ENCODE peak calls at places on chromosomes 4 and X, in four cellular contexts. One of them, this sample, is unnamed.

GRCh38 chr4:10728016-10728415 is 43.4 kb upstream of the CLNK start:
- DNase-seq in HepG2: no peak
- DNase-seq in HCT116: no peak
- DNase-seq in GM12878: no peak
- DNase-seq in this sample: no peak

GRCh38 chr4:29711226-29711625 is 1008.9 kb upstream of the PCDH7 start:
- DNase-seq in HepG2: no peak
- DNase-seq in HCT116: no peak
- DNase-seq in GM12878: no peak
- DNase-seq in this sample: no peak

GRCh38 chr4:146275370-146275769 is 61.0 kb downstream of the REELD1 start:
- DNase-seq in HepG2: no peak
- DNase-seq in HCT116: no peak
- DNase-seq in GM12878: no peak
- DNase-seq in this sample: no peak

GRCh38 chr4:55733874-55734437 is 85.6 kb upstream of the EXOC1L start:
- DNase-seq in HepG2: peak; percentile 8
- DNase-seq in HCT116: peak; percentile 83
- DNase-seq in GM12878: no peak
- DNase-seq in this sample: no peak

GRCh38 chrX:155262970-155263754 is 1.1 kb downstream of the RAB39B start:
- DNase-seq in HepG2: no peak
- DNase-seq in HCT116: no peak
- DNase-seq in GM12878: no peak
- DNase-seq in this sample: no peak

GRCh38 chr4:13990596-13991589 is 363.4 kb upstream of the BOD1L1 start:
- DNase-seq in HepG2: peak; percentile 20
- DNase-seq in HCT116: no peak
- DNase-seq in GM12878: no peak
- DNase-seq in this sample: no peak

GRCh38 chr4:138034871-138035270 is 207.3 kb downstream of the SLC7A11 start:
- DNase-seq in HepG2: no peak
- DNase-seq in HCT116: no peak
- DNase-seq in GM12878: no peak
- DNase-seq in this sample: no peak

GRCh38 chrX:68433155-68433980 is at the start of gene OPHN1:
- DNase-seq in HepG2: peak; percentile 29
- DNase-seq in HCT116: peak; percentile 55
- DNase-seq in GM12878: no peak
- DNase-seq in this sample: peak; percentile 87

GRCh38 chrX:54492340-54492739 is 3.7 kb downstream of the FGD1 start:
- DNase-seq in HepG2: no peak
- DNase-seq in HCT116: no peak
- DNase-seq in GM12878: no peak
- DNase-seq in this sample: no peak

GRCh38 chrX:97898798-97899197 is 1015.1 kb downstream of the RPA4 start:
- DNase-seq in HepG2: no peak
- DNase-seq in HCT116: no peak
- DNase-seq in GM12878: no peak
- DNase-seq in this sample: no peak

GRCh38 chrX:68978211-68978780 is 149.5 kb downstream of the EFNB1 start:
- DNase-seq in HepG2: no peak
- DNase-seq in HCT116: no peak
- DNase-seq in GM12878: no peak
- DNase-seq in this sample: peak; percentile 13

GRCh38 chr4:2064276-2064991 is 5.3 kb downstream of the NAT8L start:
- DNase-seq in HepG2: no peak
- DNase-seq in HCT116: no peak
- DNase-seq in GM12878: no peak
- DNase-seq in this sample: no peak

GRCh38 chr4:925171-925570 is 6.9 kb downstream of the GAK start:
- DNase-seq in HepG2: no peak
- DNase-seq in HCT116: no peak
- DNase-seq in GM12878: no peak
- DNase-seq in this sample: no peak

GRCh38 chr4:6751611-6752485 is 30.7 kb upstream of the KIAA0232 start:
- DNase-seq in HepG2: no peak
- DNase-seq in HCT116: no peak
- DNase-seq in GM12878: no peak
- DNase-seq in this sample: peak; percentile 89

GRCh38 chr4:43362875-43363636 is 470.5 kb downstream of the GRXCR1 start:
- DNase-seq in HepG2: no peak
- DNase-seq in HCT116: no peak
- DNase-seq in GM12878: no peak
- DNase-seq in this sample: no peak

GRCh38 chr4:145182212-145182611 is 1.8 kb upstream of the OTUD4 start:
- DNase-seq in HepG2: no peak
- DNase-seq in HCT116: no peak
- DNase-seq in GM12878: no peak
- DNase-seq in this sample: no peak

GRCh38 chr4:131441004-131441688 is 1707.9 kb upstream of the PCDH10 start:
- DNase-seq in HepG2: no peak
- DNase-seq in HCT116: no peak
- DNase-seq in GM12878: no peak
- DNase-seq in this sample: no peak

GRCh38 chr4:174600391-174600790 is 78.1 kb upstream of the HPGD start:
- DNase-seq in HepG2: no peak
- DNase-seq in HCT116: no peak
- DNase-seq in GM12878: no peak
- DNase-seq in this sample: no peak

GRCh38 chrX:45191820-45192409 is 8.8 kb downstream of the DIPK2B start:
- DNase-seq in HepG2: no peak
- DNase-seq in HCT116: no peak
- DNase-seq in GM12878: no peak
- DNase-seq in this sample: no peak

GRCh38 chrX:39017716-39018115 is 216.5 kb downstream of the MID1IP1 start:
- DNase-seq in HepG2: peak; percentile 0
- DNase-seq in HCT116: no peak
- DNase-seq in GM12878: no peak
- DNase-seq in this sample: no peak

GRCh38 chrX:71178908-71179307 is 34.3 kb downstream of the NLGN3 start:
- DNase-seq in HepG2: peak; percentile 54
- DNase-seq in HCT116: peak; percentile 39
- DNase-seq in GM12878: peak; percentile 31
- DNase-seq in this sample: peak; percentile 4

GRCh38 chr4:30460818-30461217 is 259.4 kb upstream of the PCDH7 start:
- DNase-seq in HepG2: no peak
- DNase-seq in HCT116: no peak
- DNase-seq in GM12878: no peak
- DNase-seq in this sample: no peak

GRCh38 chr4:108377021-108377420 is 208.3 kb upstream of the LEF1 start:
- DNase-seq in HepG2: no peak
- DNase-seq in HCT116: no peak
- DNase-seq in GM12878: no peak
- DNase-seq in this sample: no peak

GRCh38 chr4:108783666-108784463 is 21.0 kb upstream of the ETNPPL start:
- DNase-seq in HepG2: peak; percentile 12
- DNase-seq in HCT116: peak; percentile 12
- DNase-seq in GM12878: no peak
- DNase-seq in this sample: peak; percentile 48

GRCh38 chr4:129148892-129149291 is 52.9 kb downstream of the C4orf33 start:
- DNase-seq in HepG2: no peak
- DNase-seq in HCT116: no peak
- DNase-seq in GM12878: no peak
- DNase-seq in this sample: no peak

GRCh38 chr4:73908965-73909364 is 39.8 kb downstream of the CXCL1 start:
- DNase-seq in HepG2: no peak
- DNase-seq in HCT116: no peak
- DNase-seq in GM12878: no peak
- DNase-seq in this sample: no peak

GRCh38 chrX:1464282-1465131 is 11.8 kb upstream of the ASMTL start:
- DNase-seq in HepG2: no peak
- DNase-seq in HCT116: no peak
- DNase-seq in GM12878: no peak
- DNase-seq in this sample: no peak

GRCh38 chr4:106201373-106201772 is 114.6 kb downstream of the TBCK start:
- DNase-seq in HepG2: peak; percentile 7
- DNase-seq in HCT116: no peak
- DNase-seq in GM12878: no peak
- DNase-seq in this sample: peak; percentile 10

GRCh38 chr4:101419324-101420135 is 72.2 kb upstream of the PPP3CA start:
- DNase-seq in HepG2: no peak
- DNase-seq in HCT116: no peak
- DNase-seq in GM12878: peak; percentile 57
- DNase-seq in this sample: no peak

GRCh38 chr4:76589872-76590846 is 155.1 kb downstream of the SHROOM3 start:
- DNase-seq in HepG2: peak; percentile 52
- DNase-seq in HCT116: peak; percentile 39
- DNase-seq in GM12878: no peak
- DNase-seq in this sample: peak; percentile 23
- TF ChIP-seq JUND in HepG2: no peak
- TF ChIP-seq JUND in HCT116: no peak
- TF ChIP-seq JUND in GM12878: no peak
- TF ChIP-seq JUND in this sample: no peak

DNA sequence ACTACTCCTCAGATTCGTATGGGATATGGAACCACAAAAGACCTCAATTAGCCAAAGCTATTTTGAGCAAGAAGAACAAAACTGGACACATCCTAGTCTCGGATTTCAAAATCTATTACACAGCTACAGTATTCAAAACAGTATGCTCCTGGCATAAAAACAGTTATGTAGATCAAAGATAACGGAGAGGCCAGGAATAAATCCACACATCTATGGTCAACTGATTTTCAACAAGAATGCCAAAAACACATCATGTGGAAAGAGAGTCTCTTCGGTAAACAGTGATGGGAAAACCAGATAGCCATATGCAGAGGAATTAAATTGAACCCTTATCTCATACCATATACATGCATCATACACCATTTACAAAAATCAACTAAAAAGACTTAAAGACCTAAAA is 155.3 kb downstream of the SPCS3 start:
- DNase-seq in HepG2: no peak
- DNase-seq in HCT116: no peak
- DNase-seq in GM12878: no peak
- DNase-seq in this sample: no peak
- TF ChIP-seq JUND in HepG2: no peak
- TF ChIP-seq JUND in HCT116: no peak
- TF ChIP-seq JUND in GM12878: no peak
- TF ChIP-seq JUND in this sample: no peak

GRCh38 chr4:183213996-183214395 is 106.1 kb downstream of the CLDN22 start:
- DNase-seq in HepG2: no peak
- DNase-seq in HCT116: no peak
- DNase-seq in GM12878: no peak
- DNase-seq in this sample: no peak

GRCh38 chr4:183214912-183215488 is 105.1 kb downstream of the CLDN22 start:
- DNase-seq in HepG2: no peak
- DNase-seq in HCT116: no peak
- DNase-seq in GM12878: no peak
- DNase-seq in this sample: no peak

GRCh38 chr4:183205682-183206081 is 106.6 kb downstream of the WWC2 start:
- DNase-seq in HepG2: no peak
- DNase-seq in HCT116: no peak
- DNase-seq in GM12878: no peak
- DNase-seq in this sample: no peak

GRCh38 chr4:183211533-183211932 is 108.5 kb downstream of the CLDN22 start:
- DNase-seq in HepG2: no peak
- DNase-seq in HCT116: no peak
- DNase-seq in GM12878: no peak
- DNase-seq in this sample: no peak
- TF ChIP-seq JUND in HepG2: no peak
- TF ChIP-seq JUND in HCT116: no peak
- TF ChIP-seq JUND in GM12878: no peak
- TF ChIP-seq JUND in this sample: no peak

DNA sequence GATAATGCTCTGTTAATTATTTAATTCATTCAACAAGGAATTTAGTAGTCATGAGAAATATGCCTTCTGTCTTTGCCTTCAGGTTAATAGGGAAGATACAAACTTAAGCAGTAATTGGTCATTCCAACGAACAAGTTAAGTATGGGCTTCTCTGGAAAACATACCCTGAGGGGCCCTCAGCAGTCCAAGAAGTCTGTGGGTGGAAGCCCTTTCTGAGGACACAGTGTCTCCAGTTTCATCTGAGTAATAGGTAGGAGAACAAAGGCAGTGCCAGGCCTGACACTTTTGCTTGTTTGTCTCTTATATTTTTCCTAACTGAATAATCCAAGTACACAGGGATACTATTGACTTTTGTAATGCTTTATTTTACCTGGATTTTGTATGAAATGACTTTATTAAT is 262.5 kb downstream of the FBXW7 start:
- DNase-seq in HepG2: no peak
- DNase-seq in HCT116: no peak
- DNase-seq in GM12878: no peak
- DNase-seq in this sample: no peak
- TF ChIP-seq JUND in HepG2: no peak
- TF ChIP-seq JUND in HCT116: no peak
- TF ChIP-seq JUND in GM12878: no peak
- TF ChIP-seq JUND in this sample: no peak

GRCh38 chr4:78520808-78521226 is 30.8 kb upstream of the ANXA3 start:
- DNase-seq in HepG2: no peak
- DNase-seq in HCT116: no peak
- DNase-seq in GM12878: no peak
- DNase-seq in this sample: no peak

GRCh38 chr4:78518551-78518950 is 33.0 kb upstream of the ANXA3 start:
- DNase-seq in HepG2: no peak
- DNase-seq in HCT116: no peak
- DNase-seq in GM12878: no peak
- DNase-seq in this sample: no peak

GRCh38 chr4:78519962-78520361 is 31.6 kb upstream of the ANXA3 start:
- DNase-seq in HepG2: no peak
- DNase-seq in HCT116: no peak
- DNase-seq in GM12878: no peak
- DNase-seq in this sample: no peak

GRCh38 chr4:78513411-78513975 is 38.1 kb upstream of the ANXA3 start:
- DNase-seq in HepG2: peak; percentile 74
- DNase-seq in HCT116: no peak
- DNase-seq in GM12878: no peak
- DNase-seq in this sample: no peak

GRCh38 chr4:78517050-78517652 is 34.4 kb upstream of the ANXA3 start:
- DNase-seq in HepG2: peak; percentile 11
- DNase-seq in HCT116: no peak
- DNase-seq in GM12878: no peak
- DNase-seq in this sample: no peak
- TF ChIP-seq JUND in HepG2: no peak
- TF ChIP-seq JUND in HCT116: no peak
- TF ChIP-seq JUND in GM12878: no peak
- TF ChIP-seq JUND in this sample: no peak

GRCh38 chr4:184806246-184806550 is 19.6 kb downstream of the ACSL1 start:
- DNase-seq in HepG2: no peak
- DNase-seq in HCT116: no peak
- DNase-seq in GM12878: no peak
- DNase-seq in this sample: no peak
- TF ChIP-seq JUND in HepG2: no peak
- TF ChIP-seq JUND in HCT116: no peak
- TF ChIP-seq JUND in GM12878: no peak
- TF ChIP-seq JUND in this sample: no peak

This sample was measured in T47D.